ENCODE peak calls at places on chromosomes 12 and 14, in eight cellular contexts. N is naive B cell; E is CD4-positive, alpha-beta memory T cell; V is NAMALWA; J is GM23248; G is activated CD8-positive, alpha-beta memory T cell treated with anti-CD3 and anti-CD28 coated beads for 24 hours; T is ovary; I is activated CD8-positive, alpha-beta T cell treated with anti-CD3 and anti-CD28 coated beads, Interleukin-2, amount 10 ng/mL, durations not matched to agents 7 days and 5 days. W is an unnamed sample.

GRCh38 chr12:23906329-23906728 is 43.1 kb downstream of the SOX5 start:
- DNase-seq in N (no peak), E (peak; percentile 38), V (no peak), J (peak; percentile 9), G (no peak), T (no peak), I (no peak), W (no peak)

GRCh38 chr12:122079532-122080081 is 1.1 kb downstream of the MLXIP start:
- DNase-seq in N (no peak), E (no peak), V (peak; percentile 55), J (peak; percentile 47), G (no peak), T (no peak), I (no peak), W (peak; percentile 34)

GRCh38 chr12:96399081-96399918 is 939 bp downstream of the CDK17 start:
- DNase-seq in N (peak; percentile 77), E (peak; percentile 88), V (peak; percentile 78), J (peak; percentile 84), G (peak; percentile 89), T (peak; percentile 64), I (peak; percentile 72), W (peak; percentile 88)

GRCh38 chr12:128856791-128857078 is 3.5 kb downstream of the GLT1D1 start:
- DNase-seq in N (no peak), E (no peak), V (no peak), J (no peak), G (no peak), T (no peak), I (no peak), W (no peak)

GRCh38 chr12:27998170-27999110 is 25.9 kb upstream of the PTHLH start:
- DNase-seq in N (no peak), E (no peak), V (no peak), J (no peak), G (no peak), T (no peak), I (no peak), W (no peak)

GRCh38 chr12:102016472-102016871 is 45.3 kb downstream of the WASHC3 start:
- DNase-seq in N (no peak), E (no peak), V (no peak), J (peak; percentile 36), G (no peak), T (no peak), I (no peak), W (no peak)

GRCh38 chr12:90987101-90987500 is 17.7 kb downstream of the EPYC start:
- DNase-seq in N (no peak), E (no peak), V (no peak), J (no peak), G (no peak), T (no peak), I (no peak), W (no peak)

GRCh38 chr14:92565718-92566115 is 52.1 kb downstream of the RIN3 start:
- DNase-seq in N (no peak), E (no peak), V (no peak), J (no peak), G (no peak), T (no peak), I (no peak), W (no peak)

W was measured in adipocyte.